ENCODE peak calls at places on chromosomes 11 and 22, in eight cellular contexts. One of them, this sample, is unnamed.

GRCh38 chr11:118194835-118195627 is 18.6 kb upstream of the SCN2B start:
- DNase-seq in activated CD8-positive, alpha-beta memory T cell treated with anti-CD3 and anti-CD28 coated beads, Interleukin-2, amount 10 ng/mL, durations not matched to agents 7 days and 5 days: no peak
- DNase-seq in ELR: peak
- DNase-seq in smooth muscle cell of the brain vasculature: no peak
- DNase-seq in hypothalamus: peak
- DNase-seq in fibroblast of villous mesenchyme: peak
- DNase-seq in effector CD4-positive, alpha-beta T cell: no peak
- DNase-seq in left ventricle myocardium inferior: peak
- DNase-seq in this sample: no peak

GRCh38 chr11:119093666-119093950 is 8.0 kb downstream of the DPAGT1 start:
- DNase-seq in activated CD8-positive, alpha-beta memory T cell treated with anti-CD3 and anti-CD28 coated beads, Interleukin-2, amount 10 ng/mL, durations not matched to agents 7 days and 5 days: no peak
- DNase-seq in ELR: no peak
- DNase-seq in smooth muscle cell of the brain vasculature: no peak
- DNase-seq in hypothalamus: no peak
- DNase-seq in fibroblast of villous mesenchyme: no peak
- DNase-seq in effector CD4-positive, alpha-beta T cell: no peak
- DNase-seq in left ventricle myocardium inferior: no peak
- DNase-seq in this sample: no peak

GRCh38 chr11:34426766-34427170 is 12.0 kb upstream of the CAT start:
- DNase-seq in activated CD8-positive, alpha-beta memory T cell treated with anti-CD3 and anti-CD28 coated beads, Interleukin-2, amount 10 ng/mL, durations not matched to agents 7 days and 5 days: no peak
- DNase-seq in ELR: no peak
- DNase-seq in smooth muscle cell of the brain vasculature: no peak
- DNase-seq in hypothalamus: no peak
- DNase-seq in fibroblast of villous mesenchyme: peak
- DNase-seq in effector CD4-positive, alpha-beta T cell: no peak
- DNase-seq in left ventricle myocardium inferior: no peak
- DNase-seq in this sample: no peak

GRCh38 chr11:26297179-26297970 is 34.6 kb upstream of the ANO3 start:
- DNase-seq in activated CD8-positive, alpha-beta memory T cell treated with anti-CD3 and anti-CD28 coated beads, Interleukin-2, amount 10 ng/mL, durations not matched to agents 7 days and 5 days: no peak
- DNase-seq in ELR: peak
- DNase-seq in smooth muscle cell of the brain vasculature: peak
- DNase-seq in hypothalamus: peak
- DNase-seq in fibroblast of villous mesenchyme: peak
- DNase-seq in effector CD4-positive, alpha-beta T cell: no peak
- DNase-seq in left ventricle myocardium inferior: no peak
- DNase-seq in this sample: no peak

GRCh38 chr11:72425053-72425980 is 9.0 kb downstream of the CLPB start:
- DNase-seq in activated CD8-positive, alpha-beta memory T cell treated with anti-CD3 and anti-CD28 coated beads, Interleukin-2, amount 10 ng/mL, durations not matched to agents 7 days and 5 days: no peak
- DNase-seq in ELR: no peak
- DNase-seq in smooth muscle cell of the brain vasculature: no peak
- DNase-seq in hypothalamus: no peak
- DNase-seq in fibroblast of villous mesenchyme: no peak
- DNase-seq in effector CD4-positive, alpha-beta T cell: no peak
- DNase-seq in left ventricle myocardium inferior: no peak
- DNase-seq in this sample: no peak

GRCh38 chr11:2744166-2744565 is 44.4 kb upstream of the KCNQ1OT1 start:
- DNase-seq in activated CD8-positive, alpha-beta memory T cell treated with anti-CD3 and anti-CD28 coated beads, Interleukin-2, amount 10 ng/mL, durations not matched to agents 7 days and 5 days: no peak
- DNase-seq in ELR: no peak
- DNase-seq in smooth muscle cell of the brain vasculature: no peak
- DNase-seq in hypothalamus: no peak
- DNase-seq in fibroblast of villous mesenchyme: no peak
- DNase-seq in effector CD4-positive, alpha-beta T cell: no peak
- DNase-seq in left ventricle myocardium inferior: peak
- DNase-seq in this sample: no peak

GRCh38 chr11:57566035-57566504 is 1.4 kb downstream of the UBE2L6 start:
- DNase-seq in activated CD8-positive, alpha-beta memory T cell treated with anti-CD3 and anti-CD28 coated beads, Interleukin-2, amount 10 ng/mL, durations not matched to agents 7 days and 5 days: peak
- DNase-seq in ELR: peak
- DNase-seq in smooth muscle cell of the brain vasculature: no peak
- DNase-seq in hypothalamus: peak
- DNase-seq in fibroblast of villous mesenchyme: peak
- DNase-seq in effector CD4-positive, alpha-beta T cell: no peak
- DNase-seq in left ventricle myocardium inferior: no peak
- DNase-seq in this sample: no peak

GRCh38 chr22:29784451-29785361 is 17.5 kb downstream of the UQCR10 start:
- DNase-seq in activated CD8-positive, alpha-beta memory T cell treated with anti-CD3 and anti-CD28 coated beads, Interleukin-2, amount 10 ng/mL, durations not matched to agents 7 days and 5 days: no peak
- DNase-seq in ELR: no peak
- DNase-seq in smooth muscle cell of the brain vasculature: no peak
- DNase-seq in hypothalamus: peak
- DNase-seq in fibroblast of villous mesenchyme: no peak
- DNase-seq in effector CD4-positive, alpha-beta T cell: no peak
- DNase-seq in left ventricle myocardium inferior: peak
- DNase-seq in this sample: no peak

GRCh38 chr22:32058656-32059280 is 15.7 kb downstream of the SLC5A1 start:
- DNase-seq in activated CD8-positive, alpha-beta memory T cell treated with anti-CD3 and anti-CD28 coated beads, Interleukin-2, amount 10 ng/mL, durations not matched to agents 7 days and 5 days: no peak
- DNase-seq in ELR: no peak
- DNase-seq in smooth muscle cell of the brain vasculature: no peak
- DNase-seq in hypothalamus: no peak
- DNase-seq in fibroblast of villous mesenchyme: no peak
- DNase-seq in effector CD4-positive, alpha-beta T cell: no peak
- DNase-seq in left ventricle myocardium inferior: no peak
- DNase-seq in this sample: no peak

GRCh38 chr11:75969626-75970308 is 154.8 kb downstream of the UVRAG start:
- DNase-seq in activated CD8-positive, alpha-beta memory T cell treated with anti-CD3 and anti-CD28 coated beads, Interleukin-2, amount 10 ng/mL, durations not matched to agents 7 days and 5 days: no peak
- DNase-seq in ELR: peak
- DNase-seq in smooth muscle cell of the brain vasculature: no peak
- DNase-seq in hypothalamus: no peak
- DNase-seq in fibroblast of villous mesenchyme: peak
- DNase-seq in effector CD4-positive, alpha-beta T cell: no peak
- DNase-seq in left ventricle myocardium inferior: no peak
- DNase-seq in this sample: no peak

GRCh38 chr11:119571311-119571710 is 148.3 kb upstream of the THY1 start:
- DNase-seq in activated CD8-positive, alpha-beta memory T cell treated with anti-CD3 and anti-CD28 coated beads, Interleukin-2, amount 10 ng/mL, durations not matched to agents 7 days and 5 days: no peak
- DNase-seq in ELR: no peak
- DNase-seq in smooth muscle cell of the brain vasculature: no peak
- DNase-seq in hypothalamus: no peak
- DNase-seq in fibroblast of villous mesenchyme: no peak
- DNase-seq in effector CD4-positive, alpha-beta T cell: no peak
- DNase-seq in left ventricle myocardium inferior: no peak
- DNase-seq in this sample: no peak

GRCh38 chr11:2302280-2302843 is 549 bp downstream of the TSPAN32 start:
- DNase-seq in activated CD8-positive, alpha-beta memory T cell treated with anti-CD3 and anti-CD28 coated beads, Interleukin-2, amount 10 ng/mL, durations not matched to agents 7 days and 5 days: peak
- DNase-seq in ELR: no peak
- DNase-seq in smooth muscle cell of the brain vasculature: no peak
- DNase-seq in hypothalamus: no peak
- DNase-seq in fibroblast of villous mesenchyme: no peak
- DNase-seq in effector CD4-positive, alpha-beta T cell: no peak
- DNase-seq in left ventricle myocardium inferior: no peak
- DNase-seq in this sample: peak

GRCh38 chr11:71250512-71251158 is 1.7 kb downstream of the SHANK2 start:
- DNase-seq in activated CD8-positive, alpha-beta memory T cell treated with anti-CD3 and anti-CD28 coated beads, Interleukin-2, amount 10 ng/mL, durations not matched to agents 7 days and 5 days: no peak
- DNase-seq in ELR: no peak
- DNase-seq in smooth muscle cell of the brain vasculature: no peak
- DNase-seq in hypothalamus: no peak
- DNase-seq in fibroblast of villous mesenchyme: no peak
- DNase-seq in effector CD4-positive, alpha-beta T cell: no peak
- DNase-seq in left ventricle myocardium inferior: no peak
- DNase-seq in this sample: no peak

GRCh38 chr11:21263026-21263425 is 593.6 kb downstream of the NELL1 start:
- DNase-seq in activated CD8-positive, alpha-beta memory T cell treated with anti-CD3 and anti-CD28 coated beads, Interleukin-2, amount 10 ng/mL, durations not matched to agents 7 days and 5 days: no peak
- DNase-seq in ELR: no peak
- DNase-seq in smooth muscle cell of the brain vasculature: no peak
- DNase-seq in hypothalamus: no peak
- DNase-seq in fibroblast of villous mesenchyme: no peak
- DNase-seq in effector CD4-positive, alpha-beta T cell: no peak
- DNase-seq in left ventricle myocardium inferior: no peak
- DNase-seq in this sample: no peak

GRCh38 chr11:70573701-70574151 is 175.4 kb downstream of the CTTN start:
- DNase-seq in activated CD8-positive, alpha-beta memory T cell treated with anti-CD3 and anti-CD28 coated beads, Interleukin-2, amount 10 ng/mL, durations not matched to agents 7 days and 5 days: no peak
- DNase-seq in ELR: no peak
- DNase-seq in smooth muscle cell of the brain vasculature: no peak
- DNase-seq in hypothalamus: no peak
- DNase-seq in fibroblast of villous mesenchyme: no peak
- DNase-seq in effector CD4-positive, alpha-beta T cell: no peak
- DNase-seq in left ventricle myocardium inferior: no peak
- DNase-seq in this sample: no peak

GRCh38 chr11:120215634-120216033 is 4.8 kb downstream of the OAF start:
- DNase-seq in activated CD8-positive, alpha-beta memory T cell treated with anti-CD3 and anti-CD28 coated beads, Interleukin-2, amount 10 ng/mL, durations not matched to agents 7 days and 5 days: no peak
- DNase-seq in ELR: peak
- DNase-seq in smooth muscle cell of the brain vasculature: no peak
- DNase-seq in hypothalamus: no peak
- DNase-seq in fibroblast of villous mesenchyme: peak
- DNase-seq in effector CD4-positive, alpha-beta T cell: no peak
- DNase-seq in left ventricle myocardium inferior: peak
- DNase-seq in this sample: no peak

GRCh38 chr22:29830585-29830984 is 7.5 kb downstream of the ASCC2 start:
- DNase-seq in activated CD8-positive, alpha-beta memory T cell treated with anti-CD3 and anti-CD28 coated beads, Interleukin-2, amount 10 ng/mL, durations not matched to agents 7 days and 5 days: no peak
- DNase-seq in ELR: no peak
- DNase-seq in smooth muscle cell of the brain vasculature: no peak
- DNase-seq in hypothalamus: no peak
- DNase-seq in fibroblast of villous mesenchyme: no peak
- DNase-seq in effector CD4-positive, alpha-beta T cell: no peak
- DNase-seq in left ventricle myocardium inferior: peak
- DNase-seq in this sample: no peak

GRCh38 chr11:129143335-129143734 is 48.8 kb downstream of the ARHGAP32 start:
- DNase-seq in activated CD8-positive, alpha-beta memory T cell treated with anti-CD3 and anti-CD28 coated beads, Interleukin-2, amount 10 ng/mL, durations not matched to agents 7 days and 5 days: no peak
- DNase-seq in ELR: peak
- DNase-seq in smooth muscle cell of the brain vasculature: peak
- DNase-seq in hypothalamus: peak
- DNase-seq in fibroblast of villous mesenchyme: peak
- DNase-seq in effector CD4-positive, alpha-beta T cell: no peak
- DNase-seq in left ventricle myocardium inferior: peak
- DNase-seq in this sample: peak

GRCh38 chr11:66861774-66862558 is 5.1 kb downstream of the LRFN4 start:
- DNase-seq in activated CD8-positive, alpha-beta memory T cell treated with anti-CD3 and anti-CD28 coated beads, Interleukin-2, amount 10 ng/mL, durations not matched to agents 7 days and 5 days: no peak
- DNase-seq in ELR: no peak
- DNase-seq in smooth muscle cell of the brain vasculature: no peak
- DNase-seq in hypothalamus: no peak
- DNase-seq in fibroblast of villous mesenchyme: no peak
- DNase-seq in effector CD4-positive, alpha-beta T cell: no peak
- DNase-seq in left ventricle myocardium inferior: no peak
- DNase-seq in this sample: no peak

GRCh38 chr11:102603091-102603490 is 22.0 kb downstream of the MMP20 start:
- DNase-seq in activated CD8-positive, alpha-beta memory T cell treated with anti-CD3 and anti-CD28 coated beads, Interleukin-2, amount 10 ng/mL, durations not matched to agents 7 days and 5 days: no peak
- DNase-seq in ELR: peak
- DNase-seq in smooth muscle cell of the brain vasculature: no peak
- DNase-seq in hypothalamus: peak
- DNase-seq in fibroblast of villous mesenchyme: peak
- DNase-seq in effector CD4-positive, alpha-beta T cell: no peak
- DNase-seq in left ventricle myocardium inferior: no peak
- DNase-seq in this sample: no peak

GRCh38 chr22:49575703-49576081 is 252.0 kb downstream of the BRD1 start:
- DNase-seq in activated CD8-positive, alpha-beta memory T cell treated with anti-CD3 and anti-CD28 coated beads, Interleukin-2, amount 10 ng/mL, durations not matched to agents 7 days and 5 days: no peak
- DNase-seq in ELR: no peak
- DNase-seq in smooth muscle cell of the brain vasculature: no peak
- DNase-seq in hypothalamus: no peak
- DNase-seq in fibroblast of villous mesenchyme: no peak
- DNase-seq in effector CD4-positive, alpha-beta T cell: no peak
- DNase-seq in left ventricle myocardium inferior: no peak
- DNase-seq in this sample: peak

GRCh38 chr11:74447720-74448119 is 19.6 kb downstream of the KCNE3 start:
- DNase-seq in activated CD8-positive, alpha-beta memory T cell treated with anti-CD3 and anti-CD28 coated beads, Interleukin-2, amount 10 ng/mL, durations not matched to agents 7 days and 5 days: no peak
- DNase-seq in ELR: no peak
- DNase-seq in smooth muscle cell of the brain vasculature: no peak
- DNase-seq in hypothalamus: no peak
- DNase-seq in fibroblast of villous mesenchyme: no peak
- DNase-seq in effector CD4-positive, alpha-beta T cell: no peak
- DNase-seq in left ventricle myocardium inferior: no peak
- DNase-seq in this sample: no peak

GRCh38 chr22:40156001-40156516 is 21.7 kb upstream of the TNRC6B start:
- DNase-seq in activated CD8-positive, alpha-beta memory T cell treated with anti-CD3 and anti-CD28 coated beads, Interleukin-2, amount 10 ng/mL, durations not matched to agents 7 days and 5 days: peak
- DNase-seq in ELR: peak
- DNase-seq in smooth muscle cell of the brain vasculature: no peak
- DNase-seq in hypothalamus: no peak
- DNase-seq in fibroblast of villous mesenchyme: peak
- DNase-seq in effector CD4-positive, alpha-beta T cell: no peak
- DNase-seq in left ventricle myocardium inferior: no peak
- DNase-seq in this sample: peak

GRCh38 chr11:105466582-105467228 is 143.2 kb upstream of the GRIA4 start:
- DNase-seq in activated CD8-positive, alpha-beta memory T cell treated with anti-CD3 and anti-CD28 coated beads, Interleukin-2, amount 10 ng/mL, durations not matched to agents 7 days and 5 days: no peak
- DNase-seq in ELR: peak
- DNase-seq in smooth muscle cell of the brain vasculature: peak
- DNase-seq in hypothalamus: no peak
- DNase-seq in fibroblast of villous mesenchyme: peak
- DNase-seq in effector CD4-positive, alpha-beta T cell: no peak
- DNase-seq in left ventricle myocardium inferior: no peak
- DNase-seq in this sample: no peak

GRCh38 chr22:20507253-20508066 is at the start of gene MED15:
- DNase-seq in activated CD8-positive, alpha-beta memory T cell treated with anti-CD3 and anti-CD28 coated beads, Interleukin-2, amount 10 ng/mL, durations not matched to agents 7 days and 5 days: peak
- DNase-seq in ELR: peak
- DNase-seq in smooth muscle cell of the brain vasculature: no peak
- DNase-seq in hypothalamus: peak
- DNase-seq in fibroblast of villous mesenchyme: peak
- DNase-seq in effector CD4-positive, alpha-beta T cell: peak
- DNase-seq in left ventricle myocardium inferior: peak
- DNase-seq in this sample: peak

GRCh38 chr22:17705565-17706450 is 67.3 kb downstream of the BCL2L13 start:
- DNase-seq in activated CD8-positive, alpha-beta memory T cell treated with anti-CD3 and anti-CD28 coated beads, Interleukin-2, amount 10 ng/mL, durations not matched to agents 7 days and 5 days: no peak
- DNase-seq in ELR: peak
- DNase-seq in smooth muscle cell of the brain vasculature: no peak
- DNase-seq in hypothalamus: no peak
- DNase-seq in fibroblast of villous mesenchyme: no peak
- DNase-seq in effector CD4-positive, alpha-beta T cell: no peak
- DNase-seq in left ventricle myocardium inferior: no peak
- DNase-seq in this sample: no peak

GRCh38 chr11:113249491-113249763 is 65.0 kb upstream of the TTC12 start:
- DNase-seq in activated CD8-positive, alpha-beta memory T cell treated with anti-CD3 and anti-CD28 coated beads, Interleukin-2, amount 10 ng/mL, durations not matched to agents 7 days and 5 days: no peak
- DNase-seq in ELR: peak
- DNase-seq in smooth muscle cell of the brain vasculature: no peak
- DNase-seq in hypothalamus: no peak
- DNase-seq in fibroblast of villous mesenchyme: peak
- DNase-seq in effector CD4-positive, alpha-beta T cell: no peak
- DNase-seq in left ventricle myocardium inferior: no peak
- DNase-seq in this sample: no peak

GRCh38 chr11:128563942-128564641 is 23.3 kb downstream of the ETS1 start:
- DNase-seq in activated CD8-positive, alpha-beta memory T cell treated with anti-CD3 and anti-CD28 coated beads, Interleukin-2, amount 10 ng/mL, durations not matched to agents 7 days and 5 days: no peak
- DNase-seq in ELR: no peak
- DNase-seq in smooth muscle cell of the brain vasculature: no peak
- DNase-seq in hypothalamus: no peak
- DNase-seq in fibroblast of villous mesenchyme: no peak
- DNase-seq in effector CD4-positive, alpha-beta T cell: no peak
- DNase-seq in left ventricle myocardium inferior: no peak
- DNase-seq in this sample: no peak

GRCh38 chr11:73866095-73866579 is 10.5 kb downstream of the COA4 start:
- DNase-seq in activated CD8-positive, alpha-beta memory T cell treated with anti-CD3 and anti-CD28 coated beads, Interleukin-2, amount 10 ng/mL, durations not matched to agents 7 days and 5 days: no peak
- DNase-seq in ELR: peak
- DNase-seq in smooth muscle cell of the brain vasculature: no peak
- DNase-seq in hypothalamus: no peak
- DNase-seq in fibroblast of villous mesenchyme: peak
- DNase-seq in effector CD4-positive, alpha-beta T cell: no peak
- DNase-seq in left ventricle myocardium inferior: no peak
- DNase-seq in this sample: no peak

GRCh38 chr11:2382927-2383822 is 6.1 kb downstream of the CD81 start:
- DNase-seq in activated CD8-positive, alpha-beta memory T cell treated with anti-CD3 and anti-CD28 coated beads, Interleukin-2, amount 10 ng/mL, durations not matched to agents 7 days and 5 days: no peak
- DNase-seq in ELR: peak
- DNase-seq in smooth muscle cell of the brain vasculature: no peak
- DNase-seq in hypothalamus: peak
- DNase-seq in fibroblast of villous mesenchyme: peak
- DNase-seq in effector CD4-positive, alpha-beta T cell: no peak
- DNase-seq in left ventricle myocardium inferior: peak
- DNase-seq in this sample: no peak

GRCh38 chr11:44400431-44400830 is 90.5 kb upstream of the ALX4 start:
- DNase-seq in activated CD8-positive, alpha-beta memory T cell treated with anti-CD3 and anti-CD28 coated beads, Interleukin-2, amount 10 ng/mL, durations not matched to agents 7 days and 5 days: no peak
- DNase-seq in ELR: no peak
- DNase-seq in smooth muscle cell of the brain vasculature: no peak
- DNase-seq in hypothalamus: no peak
- DNase-seq in fibroblast of villous mesenchyme: no peak
- DNase-seq in effector CD4-positive, alpha-beta T cell: no peak
- DNase-seq in left ventricle myocardium inferior: no peak
- DNase-seq in this sample: no peak

GRCh38 chr22:30205281-30206115 is 41.1 kb downstream of the LIF start:
- DNase-seq in activated CD8-positive, alpha-beta memory T cell treated with anti-CD3 and anti-CD28 coated beads, Interleukin-2, amount 10 ng/mL, durations not matched to agents 7 days and 5 days: no peak
- DNase-seq in ELR: peak
- DNase-seq in smooth muscle cell of the brain vasculature: no peak
- DNase-seq in hypothalamus: no peak
- DNase-seq in fibroblast of villous mesenchyme: peak
- DNase-seq in effector CD4-positive, alpha-beta T cell: no peak
- DNase-seq in left ventricle myocardium inferior: peak
- DNase-seq in this sample: no peak